ENCODE peak calls at places on chromosomes 13 and 19, in six cellular contexts. Y is tibial nerve, B is mammary epithelial cell, Z is right atrium auricular region, O is stomach, J is neural progenitor cell. C is an unnamed sample.
A peak's percentile ranks its signal among the peaks of the same experiment; 100 is the strongest.

GRCh38 chr19:56403261-56403660 is 871 bp upstream of the ZNF583 start:
- DNase-seq in Z (no peak), B (no peak), Y (no peak), J (peak; percentile 16), O (no peak), C (no peak)

GRCh38 chr19:18856385-18857126 is 24.8 kb downstream of the UPF1 start:
- DNase-seq in O (no peak), Y (no peak), B (peak; percentile 37), J (peak; percentile 58), Z (no peak), C (no peak)

GRCh38 chr19:1321539-1321938 is 35.9 kb downstream of the EFNA2 start:
- DNase-seq in Z (no peak), O (no peak), J (no peak), B (no peak), Y (no peak), C (no peak)

GRCh38 chr13:112443191-112444000 is 67.2 kb downstream of the SPACA7 start:
- DNase-seq in J (peak; percentile 81), B (no peak), Z (peak; percentile 40), Y (no peak), O (peak; percentile 25), C (peak; percentile 69)

GRCh38 chr13:78121001-78121400 is 202.4 kb upstream of the EDNRB start:
- DNase-seq in O (no peak), Y (no peak), B (no peak), J (no peak), Z (no peak), C (no peak)

GRCh38 chr13:63184693-63185092 is 1769.0 kb upstream of the PCDH20 start:
- DNase-seq in J (peak; percentile 40), Y (no peak), Z (no peak), O (no peak), B (no peak), C (no peak)

GRCh38 chr13:61383101-61383500 is 32.5 kb downstream of the PCDH20 start:
- DNase-seq in O (no peak), Z (no peak), J (no peak), Y (no peak), B (no peak), C (no peak)

GRCh38 chr13:67096418-67096817 is 133.7 kb downstream of the PCDH9 start:
- DNase-seq in Y (no peak), O (no peak), J (no peak), Z (no peak), B (no peak), C (no peak)

GRCh38 chr13:99403458-99403971 is 96.3 kb upstream of the GPR183 start:
- DNase-seq in Z (no peak), O (no peak), Y (no peak), J (no peak), B (peak; percentile 56), C (peak; percentile 30)

GRCh38 chr13:30429721-30430694 is 7.7 kb downstream of the UBE2L5 start:
- DNase-seq in B (peak; percentile 91), J (no peak), Y (no peak), O (no peak), Z (no peak), C (no peak)

GRCh38 chr19:48715681-48716171 is 3.8 kb downstream of the MAMSTR start:
- DNase-seq in J (no peak), Y (no peak), B (no peak), O (no peak), Z (no peak), C (no peak)

GRCh38 chr19:53057904-53058579 is 13.5 kb downstream of the ERVV-2 start:
- DNase-seq in B (peak; percentile 17), Y (no peak), Z (no peak), J (peak; percentile 66), O (no peak), C (no peak)

GRCh38 chr19:17390665-17391370 is 3.2 kb downstream of the CCDC194 start:
- DNase-seq in B (peak; percentile 85), J (peak; percentile 99), Y (peak; percentile 80), O (peak; percentile 90), Z (peak; percentile 87), C (peak; percentile 98)

GRCh38 chr13:105063676-105064075 is 1471.8 kb downstream of the EFNB2 start:
- DNase-seq in J (no peak), Z (no peak), O (no peak), Y (no peak), B (no peak), C (no peak)

GRCh38 chr13:73462241-73462640 is 403.4 kb downstream of the KLF5 start:
- DNase-seq in B (no peak), Y (no peak), J (no peak), O (no peak), Z (no peak), C (no peak)

GRCh38 chr13:66660013-66660804 is 569.9 kb downstream of the PCDH9 start:
- DNase-seq in Y (no peak), Z (no peak), O (no peak), B (peak; percentile 61), J (no peak), C (no peak)

GRCh38 chr13:112246731-112247470 is 129.3 kb upstream of the SPACA7 start:
- DNase-seq in O (no peak), Z (peak; percentile 42), B (no peak), Y (no peak), J (no peak), C (no peak)

GRCh38 chr19:11598103-11598483 is 810 bp downstream of the ZNF627 start:
- DNase-seq in O (no peak), J (no peak), Y (no peak), B (no peak), Z (no peak), C (no peak)

GRCh38 chr19:6108721-6109633 is 1.3 kb downstream of the RFX2 start:
- DNase-seq in O (peak; percentile 32), Z (peak; percentile 79), J (peak; percentile 57), B (peak; percentile 59), Y (peak; percentile 77), C (peak; percentile 92)
- H3K9me3 ChIP-seq in O (no peaks in the 10 kb centered on the region), Z (no peaks in the 10 kb centered on the region), J (no peaks in the 10 kb centered on the region), B (no peaks in the 10 kb centered on the region), Y (no peaks in the 10 kb centered on the region), C (no peaks in the 10 kb centered on the region)

DNA sequence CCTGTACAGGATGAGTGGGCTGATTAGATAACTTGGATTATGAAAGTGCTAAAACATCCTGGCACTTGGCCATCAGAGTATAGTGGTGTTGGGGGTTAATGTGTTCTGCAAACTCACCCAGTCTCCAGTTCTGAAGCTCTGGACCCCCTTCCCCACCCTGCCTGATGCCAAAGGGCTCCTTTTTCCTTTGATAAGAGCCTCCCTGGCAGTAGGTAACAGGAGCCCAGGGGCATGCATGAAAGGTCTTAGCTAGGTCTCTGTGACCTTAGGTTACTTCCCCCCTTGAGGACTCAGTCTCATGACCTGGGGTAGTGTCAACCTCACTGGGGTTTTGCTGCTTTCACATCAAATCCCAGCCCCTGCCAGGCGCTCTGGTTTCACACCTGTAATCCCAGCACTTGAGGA is 2.5 kb downstream of the RPS28 start:
- DNase-seq in J (no peak), Z (no peak), Y (no peak), O (no peak), B (no peak), C (no peak)
- H3K27ac ChIP-seq in J (no peak overlapping the region), Z (no peak overlapping the region), Y (no peak overlapping the region), O (no peak overlapping the region), B (no peak overlapping the region), C (no peak overlapping the region)

GRCh38 chr19:10120538-10121198 is 969 bp upstream of the EIF3G start:
- DNase-seq in Z (peak; percentile 74), O (no peak), Y (no peak), B (peak; percentile 88), J (no peak), C (no peak)
- H3K4me3 ChIP-seq in Z (no peak overlapping the region), O (no peak overlapping the region), Y (peak overlapping the region; percentile 9), B (no peak overlapping the region), J (no peak overlapping the region), C (no peak overlapping the region)

GRCh38 chr19:20005741-20006140 is 33.6 kb downstream of the ZNF682 start:
- DNase-seq in Y (no peak), B (no peak), O (no peak), Z (no peak), J (no peak), C (no peak)
- H3K9me3 ChIP-seq in Y (peaks cover 37% of the 10 kb centered on the region), B (peaks cover 39% of the 10 kb centered on the region), O (peaks cover 26% of the 10 kb centered on the region), Z (peaks cover 31% of the 10 kb centered on the region), J (peaks cover 50% of the 10 kb centered on the region), C (peaks cover 12% of the 10 kb centered on the region)

GRCh38 chr19:47510516-47511127 is 4.2 kb downstream of the NAPA start:
- DNase-seq in Z (no peak), O (no peak), J (no peak), B (no peak), Y (no peak), C (no peak)

GRCh38 chr19:47511681-47512080 is 3.2 kb downstream of the NAPA start:
- DNase-seq in Y (no peak), B (no peak), Z (no peak), O (no peak), J (no peak), C (no peak)

GRCh38 chr19:47509973-47510372 is 4.9 kb downstream of the NAPA start:
- DNase-seq in Z (no peak), Y (no peak), B (peak; percentile 61), J (no peak), O (peak; percentile 67), C (peak; percentile 86)

GRCh38 chr19:47512183-47512947 is 2.5 kb downstream of the NAPA start:
- DNase-seq in J (no peak), Z (no peak), O (peak; percentile 83), B (no peak), Y (peak; percentile 63), C (no peak)

DNA sequence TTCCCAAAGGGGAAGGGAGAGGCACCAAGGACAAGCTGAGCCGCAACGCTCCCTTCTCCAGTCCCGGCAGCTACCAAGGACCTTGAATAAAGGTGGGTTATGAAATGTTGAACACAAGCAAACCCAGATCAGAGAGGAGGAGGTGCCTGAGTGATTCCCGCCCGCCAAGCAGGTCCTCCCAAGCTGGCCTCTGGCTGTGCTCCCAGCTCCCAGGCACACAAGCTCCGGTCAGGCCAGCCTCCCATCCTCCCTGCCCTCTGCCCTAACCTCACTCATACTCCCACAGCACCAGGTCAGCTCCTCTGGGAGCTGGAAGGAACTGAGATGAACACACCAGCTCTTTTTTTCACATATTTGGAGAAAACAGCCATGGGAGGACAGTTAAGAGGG is 3.7 kb downstream of the NAPA start:
- DNase-seq in B (no peak), J (no peak), Y (peak; percentile 32), O (peak; percentile 65), Z (no peak), C (no peak)
- H3K27ac ChIP-seq in B (no peak overlapping the region), J (no peak overlapping the region), Y (no peak overlapping the region), O (peak overlapping the region; percentile 98), Z (peak overlapping the region; percentile 95), C (peak overlapping the region; percentile 49)

DNA sequence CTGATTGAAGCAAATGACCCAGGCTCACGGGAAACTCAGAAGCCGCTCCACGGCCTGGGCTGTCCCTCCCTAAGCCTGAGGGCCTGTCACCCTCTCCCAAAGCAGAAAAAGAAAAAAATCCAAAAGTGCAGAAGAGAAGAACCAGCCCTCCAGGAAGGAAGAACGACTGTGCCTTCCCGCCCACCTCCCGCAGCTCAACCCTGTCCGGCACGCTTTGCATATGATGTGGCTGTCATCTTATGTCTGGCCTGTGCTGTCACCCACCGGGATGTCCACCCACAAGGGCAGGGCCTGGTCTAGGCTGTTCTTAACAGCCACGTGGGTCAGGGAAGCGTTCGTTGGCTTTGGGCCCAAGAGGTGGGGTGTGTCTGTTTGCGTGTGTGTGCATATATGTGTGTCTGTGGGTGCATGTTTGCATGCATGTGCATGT is 13.7 kb downstream of the ZBTB7A start:
- DNase-seq in Z (no peak), J (no peak), Y (no peak), O (no peak), B (no peak), C (no peak)
- H3K4me3 ChIP-seq in Z (no peak overlapping the region), J (no peak overlapping the region), Y (no peak overlapping the region), O (peak overlapping the region; percentile 13), B (no peak overlapping the region), C (no peak overlapping the region)